ENCODE peak calls at places on chromosomes 6 and 20, in six cellular contexts. One of them, this sample, is unnamed.

GRCh38 chr6:91487729-91488392 is 901.0 kb upstream of the MAP3K7 start:
- DNase-seq in activated T-cell treated with anti-CD3 and anti-CD28 coated beads for 1 hour: no peak
- DNase-seq in AML-193: peak
- DNase-seq in IMR-90: no peak
- DNase-seq in stimulated activated CD8-positive, alpha-beta memory T cell treated with anti-CD3 and anti-CD28 coated beads, Interleukin-15, amount 100 ng/mL, for 24 hours: no peak
- DNase-seq in NCI-H146: no peak
- DNase-seq in this sample: no peak

GRCh38 chr6:112058673-112059072 is 4.8 kb downstream of the CCN6 start:
- DNase-seq in AML-193: peak
- DNase-seq in NCI-H146: no peak
- DNase-seq in IMR-90: peak
- DNase-seq in stimulated activated CD8-positive, alpha-beta memory T cell treated with anti-CD3 and anti-CD28 coated beads, Interleukin-15, amount 100 ng/mL, for 24 hours: no peak
- DNase-seq in activated T-cell treated with anti-CD3 and anti-CD28 coated beads for 1 hour: no peak
- DNase-seq in this sample: no peak

GRCh38 chr6:129340983-129341382 is 369.0 kb downstream of the ARHGAP18 start:
- DNase-seq in stimulated activated CD8-positive, alpha-beta memory T cell treated with anti-CD3 and anti-CD28 coated beads, Interleukin-15, amount 100 ng/mL, for 24 hours: no peak
- DNase-seq in activated T-cell treated with anti-CD3 and anti-CD28 coated beads for 1 hour: no peak
- DNase-seq in AML-193: no peak
- DNase-seq in NCI-H146: no peak
- DNase-seq in IMR-90: peak
- DNase-seq in this sample: no peak

GRCh38 chr6:15148356-15149058 is 97.4 kb upstream of the JARID2 start:
- DNase-seq in activated T-cell treated with anti-CD3 and anti-CD28 coated beads for 1 hour: no peak
- DNase-seq in IMR-90: peak
- DNase-seq in NCI-H146: no peak
- DNase-seq in stimulated activated CD8-positive, alpha-beta memory T cell treated with anti-CD3 and anti-CD28 coated beads, Interleukin-15, amount 100 ng/mL, for 24 hours: no peak
- DNase-seq in AML-193: no peak
- DNase-seq in this sample: no peak

GRCh38 chr20:49405062-49405683 is 77.3 kb downstream of the KCNB1 start:
- DNase-seq in IMR-90: no peak
- DNase-seq in activated T-cell treated with anti-CD3 and anti-CD28 coated beads for 1 hour: no peak
- DNase-seq in NCI-H146: peak
- DNase-seq in AML-193: no peak
- DNase-seq in stimulated activated CD8-positive, alpha-beta memory T cell treated with anti-CD3 and anti-CD28 coated beads, Interleukin-15, amount 100 ng/mL, for 24 hours: no peak
- DNase-seq in this sample: no peak

GRCh38 chr20:53194310-53194709 is 222.2 kb downstream of the TSHZ2 start:
- DNase-seq in activated T-cell treated with anti-CD3 and anti-CD28 coated beads for 1 hour: no peak
- DNase-seq in stimulated activated CD8-positive, alpha-beta memory T cell treated with anti-CD3 and anti-CD28 coated beads, Interleukin-15, amount 100 ng/mL, for 24 hours: no peak
- DNase-seq in AML-193: no peak
- DNase-seq in NCI-H146: no peak
- DNase-seq in IMR-90: no peak
- DNase-seq in this sample: no peak

GRCh38 chr20:37804584-37805566 is 98.1 kb upstream of the VSTM2L start:
- DNase-seq in IMR-90: no peak
- DNase-seq in AML-193: peak
- DNase-seq in activated T-cell treated with anti-CD3 and anti-CD28 coated beads for 1 hour: no peak
- DNase-seq in stimulated activated CD8-positive, alpha-beta memory T cell treated with anti-CD3 and anti-CD28 coated beads, Interleukin-15, amount 100 ng/mL, for 24 hours: no peak
- DNase-seq in NCI-H146: no peak
- DNase-seq in this sample: peak

GRCh38 chr20:9838035-9838377 is 870 bp downstream of the PAK5 start:
- DNase-seq in NCI-H146: peak
- DNase-seq in stimulated activated CD8-positive, alpha-beta memory T cell treated with anti-CD3 and anti-CD28 coated beads, Interleukin-15, amount 100 ng/mL, for 24 hours: no peak
- DNase-seq in AML-193: no peak
- DNase-seq in activated T-cell treated with anti-CD3 and anti-CD28 coated beads for 1 hour: no peak
- DNase-seq in IMR-90: no peak
- DNase-seq in this sample: no peak

GRCh38 chr6:31412506-31412905 is 9.1 kb downstream of the MICA start:
- DNase-seq in AML-193: no peak
- DNase-seq in stimulated activated CD8-positive, alpha-beta memory T cell treated with anti-CD3 and anti-CD28 coated beads, Interleukin-15, amount 100 ng/mL, for 24 hours: no peak
- DNase-seq in activated T-cell treated with anti-CD3 and anti-CD28 coated beads for 1 hour: no peak
- DNase-seq in NCI-H146: no peak
- DNase-seq in IMR-90: no peak
- DNase-seq in this sample: no peak

GRCh38 chr6:56430629-56431600 is 183.5 kb upstream of the COL21A1 start:
- DNase-seq in AML-193: no peak
- DNase-seq in activated T-cell treated with anti-CD3 and anti-CD28 coated beads for 1 hour: no peak
- DNase-seq in NCI-H146: no peak
- DNase-seq in stimulated activated CD8-positive, alpha-beta memory T cell treated with anti-CD3 and anti-CD28 coated beads, Interleukin-15, amount 100 ng/mL, for 24 hours: no peak
- DNase-seq in IMR-90: no peak
- DNase-seq in this sample: no peak

GRCh38 chr20:5886788-5887187 is 63.5 kb downstream of the TRMT6 start:
- DNase-seq in AML-193: no peak
- DNase-seq in IMR-90: no peak
- DNase-seq in stimulated activated CD8-positive, alpha-beta memory T cell treated with anti-CD3 and anti-CD28 coated beads, Interleukin-15, amount 100 ng/mL, for 24 hours: no peak
- DNase-seq in NCI-H146: no peak
- DNase-seq in activated T-cell treated with anti-CD3 and anti-CD28 coated beads for 1 hour: no peak
- DNase-seq in this sample: no peak

GRCh38 chr6:71197770-71198169 is 90.8 kb upstream of the OGFRL1 start:
- DNase-seq in activated T-cell treated with anti-CD3 and anti-CD28 coated beads for 1 hour: no peak
- DNase-seq in stimulated activated CD8-positive, alpha-beta memory T cell treated with anti-CD3 and anti-CD28 coated beads, Interleukin-15, amount 100 ng/mL, for 24 hours: no peak
- DNase-seq in IMR-90: peak
- DNase-seq in AML-193: no peak
- DNase-seq in NCI-H146: no peak
- DNase-seq in this sample: no peak

GRCh38 chr6:3523288-3523670 is 66.4 kb upstream of the SLC22A23 start:
- DNase-seq in activated T-cell treated with anti-CD3 and anti-CD28 coated beads for 1 hour: no peak
- DNase-seq in stimulated activated CD8-positive, alpha-beta memory T cell treated with anti-CD3 and anti-CD28 coated beads, Interleukin-15, amount 100 ng/mL, for 24 hours: no peak
- DNase-seq in AML-193: no peak
- DNase-seq in IMR-90: peak
- DNase-seq in NCI-H146: no peak
- DNase-seq in this sample: no peak

GRCh38 chr6:62889240-62889639 is 322.0 kb upstream of the FKBP1C start:
- DNase-seq in activated T-cell treated with anti-CD3 and anti-CD28 coated beads for 1 hour: no peak
- DNase-seq in AML-193: no peak
- DNase-seq in stimulated activated CD8-positive, alpha-beta memory T cell treated with anti-CD3 and anti-CD28 coated beads, Interleukin-15, amount 100 ng/mL, for 24 hours: no peak
- DNase-seq in IMR-90: no peak
- DNase-seq in NCI-H146: no peak
- DNase-seq in this sample: no peak

GRCh38 chr6:13729891-13730290 is 18.3 kb upstream of the RANBP9 start:
- DNase-seq in stimulated activated CD8-positive, alpha-beta memory T cell treated with anti-CD3 and anti-CD28 coated beads, Interleukin-15, amount 100 ng/mL, for 24 hours: no peak
- DNase-seq in NCI-H146: no peak
- DNase-seq in AML-193: no peak
- DNase-seq in IMR-90: peak
- DNase-seq in activated T-cell treated with anti-CD3 and anti-CD28 coated beads for 1 hour: no peak
- DNase-seq in this sample: no peak

GRCh38 chr6:81761197-81761596 is 8.7 kb upstream of the TENT5A start:
- DNase-seq in stimulated activated CD8-positive, alpha-beta memory T cell treated with anti-CD3 and anti-CD28 coated beads, Interleukin-15, amount 100 ng/mL, for 24 hours: no peak
- DNase-seq in IMR-90: peak
- DNase-seq in NCI-H146: no peak
- DNase-seq in AML-193: no peak
- DNase-seq in activated T-cell treated with anti-CD3 and anti-CD28 coated beads for 1 hour: no peak
- DNase-seq in this sample: no peak

GRCh38 chr6:49693512-49693911 is 19.8 kb downstream of the CRISP2 start:
- DNase-seq in NCI-H146: no peak
- DNase-seq in AML-193: no peak
- DNase-seq in stimulated activated CD8-positive, alpha-beta memory T cell treated with anti-CD3 and anti-CD28 coated beads, Interleukin-15, amount 100 ng/mL, for 24 hours: no peak
- DNase-seq in IMR-90: no peak
- DNase-seq in activated T-cell treated with anti-CD3 and anti-CD28 coated beads for 1 hour: no peak
- DNase-seq in this sample: no peak

GRCh38 chr6:163387317-163387716 is 27.2 kb upstream of the QKI start:
- DNase-seq in stimulated activated CD8-positive, alpha-beta memory T cell treated with anti-CD3 and anti-CD28 coated beads, Interleukin-15, amount 100 ng/mL, for 24 hours: no peak
- DNase-seq in activated T-cell treated with anti-CD3 and anti-CD28 coated beads for 1 hour: no peak
- DNase-seq in IMR-90: peak
- DNase-seq in AML-193: no peak
- DNase-seq in NCI-H146: no peak
- DNase-seq in this sample: no peak

GRCh38 chr20:24743641-24744040 is 205.4 kb upstream of the CST7 start:
- DNase-seq in activated T-cell treated with anti-CD3 and anti-CD28 coated beads for 1 hour: no peak
- DNase-seq in NCI-H146: no peak
- DNase-seq in IMR-90: no peak
- DNase-seq in AML-193: no peak
- DNase-seq in stimulated activated CD8-positive, alpha-beta memory T cell treated with anti-CD3 and anti-CD28 coated beads, Interleukin-15, amount 100 ng/mL, for 24 hours: no peak
- DNase-seq in this sample: no peak

GRCh38 chr20:63873477-63873971 is 8.5 kb downstream of the TPD52L2 start:
- DNase-seq in AML-193: peak
- DNase-seq in activated T-cell treated with anti-CD3 and anti-CD28 coated beads for 1 hour: no peak
- DNase-seq in NCI-H146: no peak
- DNase-seq in stimulated activated CD8-positive, alpha-beta memory T cell treated with anti-CD3 and anti-CD28 coated beads, Interleukin-15, amount 100 ng/mL, for 24 hours: no peak
- DNase-seq in IMR-90: peak
- DNase-seq in this sample: no peak

GRCh38 chr6:13300649-13301590 is 27.4 kb downstream of the TBC1D7 start:
- DNase-seq in activated T-cell treated with anti-CD3 and anti-CD28 coated beads for 1 hour: no peak
- DNase-seq in IMR-90: no peak
- DNase-seq in AML-193: no peak
- DNase-seq in NCI-H146: no peak
- DNase-seq in stimulated activated CD8-positive, alpha-beta memory T cell treated with anti-CD3 and anti-CD28 coated beads, Interleukin-15, amount 100 ng/mL, for 24 hours: no peak
- DNase-seq in this sample: no peak

GRCh38 chr6:5590187-5590586 is 328.9 kb downstream of the FARS2 start:
- DNase-seq in IMR-90: no peak
- DNase-seq in NCI-H146: no peak
- DNase-seq in stimulated activated CD8-positive, alpha-beta memory T cell treated with anti-CD3 and anti-CD28 coated beads, Interleukin-15, amount 100 ng/mL, for 24 hours: no peak
- DNase-seq in activated T-cell treated with anti-CD3 and anti-CD28 coated beads for 1 hour: no peak
- DNase-seq in AML-193: no peak
- DNase-seq in this sample: no peak

GRCh38 chr6:3542032-3542640 is 85.3 kb upstream of the SLC22A23 start:
- DNase-seq in activated T-cell treated with anti-CD3 and anti-CD28 coated beads for 1 hour: no peak
- DNase-seq in AML-193: no peak
- DNase-seq in NCI-H146: peak
- DNase-seq in IMR-90: no peak
- DNase-seq in stimulated activated CD8-positive, alpha-beta memory T cell treated with anti-CD3 and anti-CD28 coated beads, Interleukin-15, amount 100 ng/mL, for 24 hours: no peak
- DNase-seq in this sample: no peak

GRCh38 chr20:46621492-46621891 is 29.8 kb downstream of the SLC13A3 start:
- DNase-seq in IMR-90: peak
- DNase-seq in NCI-H146: no peak
- DNase-seq in activated T-cell treated with anti-CD3 and anti-CD28 coated beads for 1 hour: no peak
- DNase-seq in AML-193: no peak
- DNase-seq in stimulated activated CD8-positive, alpha-beta memory T cell treated with anti-CD3 and anti-CD28 coated beads, Interleukin-15, amount 100 ng/mL, for 24 hours: no peak
- DNase-seq in this sample: no peak

GRCh38 chr6:45684476-45684875 is 306.7 kb upstream of the SUPT3H start:
- DNase-seq in IMR-90: no peak
- DNase-seq in activated T-cell treated with anti-CD3 and anti-CD28 coated beads for 1 hour: no peak
- DNase-seq in NCI-H146: no peak
- DNase-seq in AML-193: no peak
- DNase-seq in stimulated activated CD8-positive, alpha-beta memory T cell treated with anti-CD3 and anti-CD28 coated beads, Interleukin-15, amount 100 ng/mL, for 24 hours: no peak
- DNase-seq in this sample: no peak

GRCh38 chr6:19869464-19869863 is 32.3 kb downstream of the ID4 start:
- DNase-seq in stimulated activated CD8-positive, alpha-beta memory T cell treated with anti-CD3 and anti-CD28 coated beads, Interleukin-15, amount 100 ng/mL, for 24 hours: no peak
- DNase-seq in IMR-90: no peak
- DNase-seq in activated T-cell treated with anti-CD3 and anti-CD28 coated beads for 1 hour: no peak
- DNase-seq in NCI-H146: peak
- DNase-seq in AML-193: no peak
- DNase-seq in this sample: no peak

GRCh38 chr6:142871910-142872331 is 73.1 kb downstream of the HIVEP2 start:
- DNase-seq in stimulated activated CD8-positive, alpha-beta memory T cell treated with anti-CD3 and anti-CD28 coated beads, Interleukin-15, amount 100 ng/mL, for 24 hours: no peak
- DNase-seq in NCI-H146: no peak
- DNase-seq in AML-193: no peak
- DNase-seq in activated T-cell treated with anti-CD3 and anti-CD28 coated beads for 1 hour: no peak
- DNase-seq in IMR-90: peak
- DNase-seq in this sample: no peak

GRCh38 chr6:145247677-145248419 is 487.5 kb downstream of the EPM2A start:
- DNase-seq in activated T-cell treated with anti-CD3 and anti-CD28 coated beads for 1 hour: no peak
- DNase-seq in AML-193: peak
- DNase-seq in IMR-90: peak
- DNase-seq in stimulated activated CD8-positive, alpha-beta memory T cell treated with anti-CD3 and anti-CD28 coated beads, Interleukin-15, amount 100 ng/mL, for 24 hours: no peak
- DNase-seq in NCI-H146: no peak
- DNase-seq in this sample: no peak

GRCh38 chr20:44011251-44011940 is 96.7 kb downstream of the TOX2 start:
- DNase-seq in stimulated activated CD8-positive, alpha-beta memory T cell treated with anti-CD3 and anti-CD28 coated beads, Interleukin-15, amount 100 ng/mL, for 24 hours: no peak
- DNase-seq in NCI-H146: no peak
- DNase-seq in AML-193: no peak
- DNase-seq in IMR-90: no peak
- DNase-seq in activated T-cell treated with anti-CD3 and anti-CD28 coated beads for 1 hour: no peak
- DNase-seq in this sample: peak

GRCh38 chr20:51258582-51259175 is 235.8 kb upstream of the KCNG1 start:
- DNase-seq in AML-193: no peak
- DNase-seq in activated T-cell treated with anti-CD3 and anti-CD28 coated beads for 1 hour: no peak
- DNase-seq in NCI-H146: no peak
- DNase-seq in stimulated activated CD8-positive, alpha-beta memory T cell treated with anti-CD3 and anti-CD28 coated beads, Interleukin-15, amount 100 ng/mL, for 24 hours: no peak
- DNase-seq in IMR-90: peak
- DNase-seq in this sample: no peak

GRCh38 chr6:29016559-29017427 is 11.7 kb upstream of the ZNF311 start:
- DNase-seq in stimulated activated CD8-positive, alpha-beta memory T cell treated with anti-CD3 and anti-CD28 coated beads, Interleukin-15, amount 100 ng/mL, for 24 hours: peak
- DNase-seq in AML-193: peak
- DNase-seq in activated T-cell treated with anti-CD3 and anti-CD28 coated beads for 1 hour: peak
- DNase-seq in NCI-H146: peak
- DNase-seq in IMR-90: peak
- DNase-seq in this sample: peak

GRCh38 chr6:147740326-147740725 is 231.8 kb downstream of the SAMD5 start:
- DNase-seq in IMR-90: no peak
- DNase-seq in activated T-cell treated with anti-CD3 and anti-CD28 coated beads for 1 hour: no peak
- DNase-seq in AML-193: no peak
- DNase-seq in NCI-H146: no peak
- DNase-seq in stimulated activated CD8-positive, alpha-beta memory T cell treated with anti-CD3 and anti-CD28 coated beads, Interleukin-15, amount 100 ng/mL, for 24 hours: no peak
- DNase-seq in this sample: no peak

GRCh38 chr6:70668499-70668812 is 773 bp downstream of the SMAP1 start:
- DNase-seq in activated T-cell treated with anti-CD3 and anti-CD28 coated beads for 1 hour: no peak
- DNase-seq in IMR-90: no peak
- DNase-seq in stimulated activated CD8-positive, alpha-beta memory T cell treated with anti-CD3 and anti-CD28 coated beads, Interleukin-15, amount 100 ng/mL, for 24 hours: no peak
- DNase-seq in NCI-H146: peak
- DNase-seq in AML-193: no peak
- DNase-seq in this sample: no peak